ENCODE peak calls at places on chromosomes 11 and 22, in seven cellular contexts. One of them, this sample, is unnamed.

GRCh38 chr11:76062733-76063132 is 143.6 kb downstream of the WNT11 start:
- DNase-seq in fibroblast of mammary gland: no peak
- DNase-seq in heart left ventricle: no peak
- DNase-seq in BJ: no peak
- DNase-seq in CD8-positive, alpha-beta T cell: no peak
- DNase-seq in spleen: no peak
- DNase-seq in Caco-2: no peak
- DNase-seq in this sample: no peak

GRCh38 chr22:47061226-47061625 is 298.8 kb downstream of the TBC1D22A start:
- DNase-seq in fibroblast of mammary gland: no peak
- DNase-seq in heart left ventricle: no peak
- DNase-seq in BJ: no peak
- DNase-seq in CD8-positive, alpha-beta T cell: no peak
- DNase-seq in spleen: peak; percentile 54
- DNase-seq in Caco-2: no peak
- DNase-seq in this sample: no peak

GRCh38 chr11:112499908-112500204 is 239.2 kb upstream of the PLET1 start:
- DNase-seq in fibroblast of mammary gland: no peak
- DNase-seq in heart left ventricle: no peak
- DNase-seq in BJ: no peak
- DNase-seq in CD8-positive, alpha-beta T cell: no peak
- DNase-seq in spleen: no peak
- DNase-seq in Caco-2: no peak
- DNase-seq in this sample: no peak

GRCh38 chr11:76622481-76623094 is 48.0 kb downstream of the LRRC32 start:
- DNase-seq in fibroblast of mammary gland: no peak
- DNase-seq in heart left ventricle: no peak
- DNase-seq in BJ: no peak
- DNase-seq in CD8-positive, alpha-beta T cell: no peak
- DNase-seq in spleen: peak; percentile 63
- DNase-seq in Caco-2: no peak
- DNase-seq in this sample: no peak

GRCh38 chr11:117232022-117232878 is at the start of the genes PCSK7 and RNF214:
- DNase-seq in fibroblast of mammary gland: peak; percentile 51
- DNase-seq in heart left ventricle: peak; percentile 92
- DNase-seq in BJ: no peak
- DNase-seq in CD8-positive, alpha-beta T cell: peak; percentile 67
- DNase-seq in spleen: peak; percentile 95
- DNase-seq in Caco-2: peak; percentile 92
- DNase-seq in this sample: peak; percentile 61

GRCh38 chr11:120746836-120747609 is 235.5 kb downstream of the GRIK4 start:
- DNase-seq in fibroblast of mammary gland: peak; percentile 5
- DNase-seq in heart left ventricle: no peak
- DNase-seq in BJ: no peak
- DNase-seq in CD8-positive, alpha-beta T cell: no peak
- DNase-seq in spleen: no peak
- DNase-seq in Caco-2: no peak
- DNase-seq in this sample: no peak

GRCh38 chr22:41447435-41448188 is 1.0 kb upstream of the TOB2 start:
- DNase-seq in fibroblast of mammary gland: peak; percentile 61
- DNase-seq in heart left ventricle: peak; percentile 86
- DNase-seq in BJ: no peak
- DNase-seq in CD8-positive, alpha-beta T cell: peak; percentile 39
- DNase-seq in spleen: peak; percentile 92
- DNase-seq in Caco-2: peak; percentile 77
- DNase-seq in this sample: peak; percentile 53

GRCh38 chr22:49951001-49951677 is 9.4 kb upstream of the PIM3 start:
- DNase-seq in fibroblast of mammary gland: peak; percentile 53
- DNase-seq in heart left ventricle: no peak
- DNase-seq in BJ: no peak
- DNase-seq in CD8-positive, alpha-beta T cell: no peak
- DNase-seq in spleen: no peak
- DNase-seq in Caco-2: peak; percentile 89
- DNase-seq in this sample: peak; percentile 51

GRCh38 chr22:37082251-37082650 is 27.3 kb downstream of the TMPRSS6 start:
- DNase-seq in fibroblast of mammary gland: no peak
- DNase-seq in heart left ventricle: no peak
- DNase-seq in BJ: no peak
- DNase-seq in CD8-positive, alpha-beta T cell: no peak
- DNase-seq in spleen: no peak
- DNase-seq in Caco-2: no peak
- DNase-seq in this sample: no peak

GRCh38 chr11:122661182-122661945 is 5.8 kb downstream of the UBASH3B start:
- DNase-seq in fibroblast of mammary gland: no peak
- DNase-seq in heart left ventricle: no peak
- DNase-seq in BJ: peak; percentile 74
- DNase-seq in CD8-positive, alpha-beta T cell: no peak
- DNase-seq in spleen: no peak
- DNase-seq in Caco-2: peak; percentile 47
- DNase-seq in this sample: peak; percentile 52

GRCh38 chr11:133927690-133928627 is 28.8 kb downstream of the IGSF9B start:
- DNase-seq in fibroblast of mammary gland: peak; percentile 54
- DNase-seq in heart left ventricle: peak; percentile 81
- DNase-seq in BJ: no peak
- DNase-seq in CD8-positive, alpha-beta T cell: peak; percentile 59
- DNase-seq in spleen: peak; percentile 83
- DNase-seq in Caco-2: peak; percentile 90
- DNase-seq in this sample: peak; percentile 63

GRCh38 chr11:94469416-94469815 is 24.2 kb downstream of the MRE11 start:
- DNase-seq in fibroblast of mammary gland: no peak
- DNase-seq in heart left ventricle: no peak
- DNase-seq in BJ: no peak
- DNase-seq in CD8-positive, alpha-beta T cell: no peak
- DNase-seq in spleen: no peak
- DNase-seq in Caco-2: no peak
- DNase-seq in this sample: no peak

GRCh38 chr11:79390477-79390876 is 50.4 kb downstream of the TENM4 start:
- DNase-seq in fibroblast of mammary gland: no peak
- DNase-seq in heart left ventricle: no peak
- DNase-seq in BJ: no peak
- DNase-seq in CD8-positive, alpha-beta T cell: no peak
- DNase-seq in spleen: no peak
- DNase-seq in Caco-2: no peak
- DNase-seq in this sample: no peak

GRCh38 chr11:44609028-44609782 is 43.7 kb downstream of the CD82 start:
- DNase-seq in fibroblast of mammary gland: no peak
- DNase-seq in heart left ventricle: no peak
- DNase-seq in BJ: no peak
- DNase-seq in CD8-positive, alpha-beta T cell: peak; percentile 27
- DNase-seq in spleen: peak; percentile 89
- DNase-seq in Caco-2: no peak
- DNase-seq in this sample: no peak

DNA sequence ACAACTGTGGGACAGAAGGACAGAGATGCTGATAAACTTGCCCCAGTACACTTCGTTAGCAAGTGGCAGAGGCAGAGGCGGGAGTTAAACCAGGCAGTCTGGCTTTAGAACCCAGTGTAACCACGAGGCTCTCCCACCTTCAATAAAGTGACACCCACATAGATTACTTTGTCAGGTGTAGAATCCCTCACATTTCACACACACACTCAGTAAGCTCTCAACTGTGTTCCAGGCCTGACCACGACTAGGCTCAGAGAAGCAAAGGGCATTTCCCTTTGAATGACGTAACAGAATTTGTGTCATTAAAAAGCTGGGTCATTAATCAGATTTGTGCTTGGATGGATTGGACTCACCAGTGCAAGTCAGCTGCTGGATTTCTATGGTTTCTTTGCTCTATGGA is 118.3 kb upstream of the RCN1 start:
- DNase-seq in fibroblast of mammary gland: peak; percentile 10
- DNase-seq in heart left ventricle: no peak
- DNase-seq in BJ: no peak
- DNase-seq in CD8-positive, alpha-beta T cell: no peak
- DNase-seq in spleen: no peak
- DNase-seq in Caco-2: no peak
- DNase-seq in this sample: no peak
- H3K4me3 ChIP-seq in fibroblast of mammary gland: no peak overlapping the region
- H3K4me3 ChIP-seq in heart left ventricle: no peak overlapping the region
- H3K4me3 ChIP-seq in BJ: no peak overlapping the region
- H3K4me3 ChIP-seq in CD8-positive, alpha-beta T cell: no peak overlapping the region
- H3K4me3 ChIP-seq in spleen: no peak overlapping the region
- H3K4me3 ChIP-seq in Caco-2: no peak overlapping the region
- H3K4me3 ChIP-seq in this sample: no peak overlapping the region

GRCh38 chr11:60680455-60681119 is 18.8 kb upstream of the MS4A8 start:
- DNase-seq in fibroblast of mammary gland: no peak
- DNase-seq in heart left ventricle: no peak
- DNase-seq in BJ: no peak
- DNase-seq in CD8-positive, alpha-beta T cell: no peak
- DNase-seq in spleen: no peak
- DNase-seq in Caco-2: no peak
- DNase-seq in this sample: no peak

DNA sequence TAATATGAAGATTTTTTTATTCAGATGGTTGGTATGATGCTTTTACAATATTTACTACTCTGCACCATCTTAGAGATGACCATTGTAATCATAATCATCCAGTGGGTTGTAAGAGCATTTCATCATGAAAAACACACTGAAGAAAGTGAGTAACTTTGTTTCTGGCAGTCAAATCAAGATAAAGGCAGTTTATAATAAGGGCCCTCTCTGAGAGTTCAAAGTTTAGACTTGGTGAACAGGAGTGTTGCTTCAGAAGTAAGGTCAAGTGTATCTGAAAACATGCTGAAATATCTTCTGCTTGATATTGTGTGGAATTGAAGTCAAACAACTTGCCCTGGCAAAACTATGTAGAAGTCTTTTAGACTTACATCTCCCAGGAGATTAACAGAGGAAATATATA is 19.5 kb upstream of the MS4A8 start:
- DNase-seq in fibroblast of mammary gland: no peak
- DNase-seq in heart left ventricle: no peak
- DNase-seq in BJ: no peak
- DNase-seq in CD8-positive, alpha-beta T cell: no peak
- DNase-seq in spleen: no peak
- DNase-seq in Caco-2: no peak
- DNase-seq in this sample: no peak
- TF ChIP-seq CTCF in fibroblast of mammary gland: no peak
- TF ChIP-seq CTCF in heart left ventricle: no peak
- TF ChIP-seq CTCF in BJ: no peak
- TF ChIP-seq CTCF in CD8-positive, alpha-beta T cell: no peak
- TF ChIP-seq CTCF in spleen: no peak
- TF ChIP-seq CTCF in Caco-2: no peak
- TF ChIP-seq CTCF in this sample: no peak

DNA sequence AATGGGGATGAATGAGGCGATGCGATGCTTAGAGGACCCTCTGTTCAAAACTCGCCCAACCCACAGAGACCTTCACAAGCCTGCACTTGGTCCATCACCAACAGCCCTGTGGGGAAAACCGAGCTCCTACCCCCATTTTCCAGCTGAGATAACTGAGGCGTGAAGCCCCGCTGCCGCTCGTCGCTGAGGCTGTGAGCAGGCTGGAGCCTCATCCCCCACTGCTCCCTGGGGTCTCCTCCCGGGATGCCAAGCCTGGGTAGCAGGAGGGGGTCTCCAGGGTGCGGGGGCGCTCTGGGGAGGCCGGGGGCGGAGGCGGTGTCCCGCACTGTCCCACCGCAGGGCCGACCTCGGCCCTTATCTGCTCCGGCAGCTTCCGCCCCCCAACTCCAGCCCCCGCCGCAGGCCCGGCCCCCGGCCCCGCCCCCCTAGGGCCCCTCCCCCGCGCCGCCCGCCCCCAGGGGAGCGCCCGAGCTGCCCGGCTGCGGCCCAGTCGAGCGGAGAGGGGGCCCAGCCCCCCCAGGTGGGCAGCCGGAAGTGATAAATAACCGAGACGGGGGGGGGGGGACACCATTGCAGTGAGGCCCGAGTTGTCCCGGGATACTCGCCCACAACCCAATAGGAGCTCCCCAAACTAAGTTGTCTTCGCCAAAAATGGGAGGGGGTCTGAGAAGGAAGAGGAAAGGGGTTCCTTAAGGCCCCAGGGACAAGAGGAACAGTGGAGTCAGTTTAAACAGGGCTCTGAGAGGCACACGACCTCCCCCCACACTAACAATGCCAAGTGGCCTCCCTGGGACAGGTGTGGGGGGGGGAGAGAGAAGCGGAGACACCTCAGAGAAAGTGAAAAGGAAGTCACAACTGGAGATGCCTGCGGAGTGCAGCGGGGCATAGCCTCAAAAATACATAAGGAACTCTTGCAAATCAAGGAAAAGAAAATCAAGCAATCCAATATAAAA is 8.3 kb upstream of the SLC39A13 start:
- DNase-seq in fibroblast of mammary gland: no peak
- DNase-seq in heart left ventricle: no peak
- DNase-seq in BJ: no peak
- DNase-seq in CD8-positive, alpha-beta T cell: peak; percentile 34
- DNase-seq in spleen: peak; percentile 92
- DNase-seq in Caco-2: peak; percentile 32
- DNase-seq in this sample: no peak
- H3K4me3 ChIP-seq in fibroblast of mammary gland: peak overlapping the region; percentile 44
- H3K4me3 ChIP-seq in heart left ventricle: peak overlapping the region; percentile 60
- H3K4me3 ChIP-seq in BJ: peak overlapping the region; percentile 47
- H3K4me3 ChIP-seq in CD8-positive, alpha-beta T cell: peak overlapping the region; percentile 82
- H3K4me3 ChIP-seq in spleen: peak overlapping the region; percentile 58
- H3K4me3 ChIP-seq in Caco-2: peak overlapping the region; percentile 45
- H3K4me3 ChIP-seq in this sample: peak overlapping the region; percentile 60

GRCh38 chr11:65026810-65027209 is 429 bp upstream of the SNX15 start:
- DNase-seq in fibroblast of mammary gland: peak; percentile 78
- DNase-seq in heart left ventricle: no peak
- DNase-seq in BJ: no peak
- DNase-seq in CD8-positive, alpha-beta T cell: no peak
- DNase-seq in spleen: no peak
- DNase-seq in Caco-2: no peak
- DNase-seq in this sample: no peak

GRCh38 chr11:65021509-65021908 is 5.7 kb upstream of the SNX15 start:
- DNase-seq in fibroblast of mammary gland: no peak
- DNase-seq in heart left ventricle: peak; percentile 52
- DNase-seq in BJ: no peak
- DNase-seq in CD8-positive, alpha-beta T cell: no peak
- DNase-seq in spleen: no peak
- DNase-seq in Caco-2: no peak
- DNase-seq in this sample: no peak

GRCh38 chr11:65032216-65032615 is 5.0 kb downstream of the SNX15 start:
- DNase-seq in fibroblast of mammary gland: no peak
- DNase-seq in heart left ventricle: no peak
- DNase-seq in BJ: no peak
- DNase-seq in CD8-positive, alpha-beta T cell: no peak
- DNase-seq in spleen: no peak
- DNase-seq in Caco-2: no peak
- DNase-seq in this sample: no peak

DNA sequence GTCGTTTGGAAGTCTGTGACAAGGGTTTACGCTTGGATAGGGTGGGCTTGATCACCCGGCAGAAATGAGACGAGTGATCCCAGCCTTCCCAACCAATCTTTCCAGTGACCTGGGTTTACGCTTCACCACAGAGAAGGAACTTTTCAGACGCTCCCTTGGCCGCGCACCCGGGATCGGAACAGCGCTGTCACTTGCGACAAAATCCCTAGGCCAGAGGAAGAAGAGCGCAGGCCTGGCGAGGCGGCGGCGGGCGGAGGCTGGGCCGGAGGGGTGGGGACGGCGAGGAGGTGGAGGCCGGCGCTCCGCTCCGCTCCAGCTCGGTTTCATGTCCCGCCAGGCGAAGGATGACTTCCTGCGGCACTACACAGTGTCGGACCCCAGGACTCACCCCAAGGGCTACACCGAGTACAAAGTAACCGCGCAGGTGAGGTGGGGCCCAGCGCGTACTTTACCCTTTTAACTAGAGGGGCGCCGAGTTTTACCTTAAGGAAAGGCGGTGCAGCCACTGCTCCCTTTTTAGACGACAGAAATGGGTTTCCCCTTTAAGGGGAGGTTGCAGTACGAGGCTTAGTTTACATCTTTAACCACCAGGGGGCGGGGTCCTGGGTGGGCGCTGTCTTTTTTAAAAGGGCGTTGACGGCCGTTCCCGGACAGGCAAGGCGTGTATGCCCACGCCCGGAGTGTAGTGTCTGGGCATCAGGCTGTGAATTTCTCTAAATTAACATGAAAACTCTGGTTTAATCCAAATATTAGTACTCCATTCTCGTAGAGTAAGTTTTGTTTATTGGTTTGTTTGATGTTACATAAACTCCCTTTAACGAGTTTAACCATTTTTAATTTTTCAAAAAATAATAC is at the start of gene SNX15:
- DNase-seq in fibroblast of mammary gland: peak; percentile 95
- DNase-seq in heart left ventricle: peak; percentile 95
- DNase-seq in BJ: peak; percentile 75
- DNase-seq in CD8-positive, alpha-beta T cell: peak; percentile 85
- DNase-seq in spleen: peak; percentile 96
- DNase-seq in Caco-2: peak; percentile 96
- DNase-seq in this sample: peak; percentile 98
- TF ChIP-seq CTCF in fibroblast of mammary gland: peak; percentile 61
- TF ChIP-seq CTCF in heart left ventricle: peak; percentile 87
- TF ChIP-seq CTCF in BJ: peak; percentile 81
- TF ChIP-seq CTCF in CD8-positive, alpha-beta T cell: peak; percentile 80
- TF ChIP-seq CTCF in spleen: peak; percentile 95
- TF ChIP-seq CTCF in Caco-2: peak; percentile 83
- TF ChIP-seq CTCF in this sample: peak; percentile 75